ENCODE peak calls at places on chromosome 3, in eight cellular contexts. M is endodermal cell; S is pancreas; N is heart left ventricle; D is CD8-positive, alpha-beta memory T cell; Y is ovary; I is stomach; K is CD8-positive, alpha-beta T cell. T is an unnamed sample.

GRCh38 chr3:188568750-188569149 is 414.8 kb downstream of the LPP start:
- DNase-seq in N (no peak), D (peak), K (no peak), M (no peak), S (no peak), Y (no peak), I (no peak), T (no peak)

GRCh38 chr3:181512787-181513186 is 198.9 kb upstream of the SOX2 start:
- DNase-seq in N (no peak), Y (no peak), S (no peak), D (no peak), K (no peak), I (no peak), M (no peak), T (no peak)

GRCh38 chr3:117788086-117788485 is 1078.5 kb downstream of the TUSC7 start:
- DNase-seq in D (no peak), Y (no peak), M (no peak), N (no peak), K (no peak), S (no peak), I (peak), T (no peak)

GRCh38 chr3:174957081-174957480 is 97.9 kb downstream of the NAALADL2 start:
- DNase-seq in S (no peak), I (no peak), M (peak), K (no peak), Y (no peak), N (no peak), D (no peak), T (no peak)

GRCh38 chr3:181943285-181943684 is 231.6 kb downstream of the SOX2 start:
- DNase-seq in D (no peak), S (no peak), N (no peak), M (peak), I (no peak), Y (no peak), K (no peak), T (no peak)

GRCh38 chr3:138188013-138188352 is 882 bp downstream of the ARMC8 start:
- DNase-seq in D (no peak), N (no peak), M (no peak), S (no peak), I (no peak), Y (no peak), K (no peak), T (no peak)

GRCh38 chr3:72378287-72378686 is 470.0 kb downstream of the SHQ1 start:
- DNase-seq in I (no peak), Y (no peak), K (no peak), S (no peak), D (no peak), N (no peak), M (no peak), T (no peak)

GRCh38 chr3:45182915-45183881 is 37.0 kb upstream of the CDCP1 start:
- DNase-seq in S (peak), D (no peak), I (peak), N (no peak), M (peak), K (no peak), Y (no peak), T (peak)

GRCh38 chr3:74621581-74621980 is 7.1 kb upstream of the CNTN3 start:
- DNase-seq in S (no peak), M (no peak), N (no peak), I (no peak), K (no peak), D (no peak), Y (no peak), T (no peak)

GRCh38 chr3:126131881-126132750 is 48.2 kb upstream of the SLC41A3 start:
- DNase-seq in M (peak), I (peak), D (no peak), N (peak), S (peak), Y (peak), K (no peak), T (peak)

GRCh38 chr3:60917136-60917535 is 334.1 kb downstream of the FHIT start:
- DNase-seq in D (no peak), I (peak), M (no peak), K (no peak), Y (peak), N (peak), S (no peak), T (no peak)

GRCh38 chr3:100254168-100254777 is 6.5 kb upstream of the TBC1D23 start:
- DNase-seq in Y (peak), K (no peak), S (peak), M (peak), D (no peak), N (no peak), I (peak), T (peak)

GRCh38 chr3:197406266-197406665 is 107.9 kb upstream of the DLG1 start:
- DNase-seq in S (no peak), D (no peak), I (no peak), Y (peak), M (no peak), K (no peak), N (no peak), T (peak)

GRCh38 chr3:179069762-179070390 is 1.7 kb downstream of the ZMAT3 start:
- DNase-seq in K (no peak), S (no peak), M (no peak), N (no peak), I (no peak), D (no peak), Y (no peak), T (no peak)

GRCh38 chr3:53970656-53971055 is 79.0 kb upstream of the SELENOK start:
- DNase-seq in D (no peak), M (peak), N (no peak), K (no peak), S (no peak), I (no peak), Y (no peak), T (no peak)

GRCh38 chr3:83011471-83011870 is 1250.0 kb upstream of the GBE1 start:
- DNase-seq in D (no peak), K (no peak), I (no peak), N (no peak), M (no peak), Y (no peak), S (no peak), T (no peak)

GRCh38 chr3:71065764-71066013 is 517.8 kb downstream of the FOXP1 start:
- DNase-seq in K (no peak), M (no peak), D (no peak), S (no peak), N (no peak), I (no peak), Y (no peak), T (no peak)

GRCh38 chr3:186141776-186142175 is 32.9 kb upstream of the ETV5 start:
- DNase-seq in N (no peak), D (no peak), M (peak), S (no peak), Y (no peak), I (no peak), K (no peak), T (no peak)

GRCh38 chr3:126519506-126520455 is 2.2 kb upstream of the UROC1 start:
- DNase-seq in Y (no peak), K (no peak), I (no peak), D (no peak), N (peak), S (no peak), M (no peak), T (peak)

GRCh38 chr3:40754966-40755365 is 230.2 kb downstream of the ZNF621 start:
- DNase-seq in N (no peak), S (no peak), M (no peak), I (no peak), K (no peak), D (no peak), Y (no peak), T (no peak)

GRCh38 chr3:17801131-17801530 is 58.7 kb upstream of the TBC1D5 start:
- DNase-seq in S (no peak), K (no peak), M (no peak), D (no peak), I (no peak), N (no peak), Y (no peak), T (no peak)

GRCh38 chr3:66971245-66971644 is 26.9 kb upstream of the KBTBD8 start:
- DNase-seq in N (no peak), S (no peak), Y (no peak), D (no peak), K (no peak), M (no peak), I (no peak), T (no peak)

GRCh38 chr3:139318431-139318816 is 25.4 kb upstream of the MRPS22 start:
- DNase-seq in N (no peak), M (no peak), D (no peak), Y (no peak), I (no peak), K (no peak), S (no peak), T (no peak)

GRCh38 chr3:152183473-152183872 is 85.3 kb upstream of the MBNL1 start:
- DNase-seq in S (no peak), I (peak), N (no peak), Y (peak), M (peak), D (peak), K (no peak), T (no peak)

GRCh38 chr3:115626006-115626409 is 2.7 kb downstream of the GAP43 start:
- DNase-seq in D (no peak), S (no peak), K (no peak), M (peak), Y (no peak), N (no peak), I (no peak), T (no peak)
- H3K4me3 ChIP-seq in D (no peak), S (no peak), K (no peak), M (no peak), Y (no peak), N (no peak), I (no peak), T (no peak)

DNA sequence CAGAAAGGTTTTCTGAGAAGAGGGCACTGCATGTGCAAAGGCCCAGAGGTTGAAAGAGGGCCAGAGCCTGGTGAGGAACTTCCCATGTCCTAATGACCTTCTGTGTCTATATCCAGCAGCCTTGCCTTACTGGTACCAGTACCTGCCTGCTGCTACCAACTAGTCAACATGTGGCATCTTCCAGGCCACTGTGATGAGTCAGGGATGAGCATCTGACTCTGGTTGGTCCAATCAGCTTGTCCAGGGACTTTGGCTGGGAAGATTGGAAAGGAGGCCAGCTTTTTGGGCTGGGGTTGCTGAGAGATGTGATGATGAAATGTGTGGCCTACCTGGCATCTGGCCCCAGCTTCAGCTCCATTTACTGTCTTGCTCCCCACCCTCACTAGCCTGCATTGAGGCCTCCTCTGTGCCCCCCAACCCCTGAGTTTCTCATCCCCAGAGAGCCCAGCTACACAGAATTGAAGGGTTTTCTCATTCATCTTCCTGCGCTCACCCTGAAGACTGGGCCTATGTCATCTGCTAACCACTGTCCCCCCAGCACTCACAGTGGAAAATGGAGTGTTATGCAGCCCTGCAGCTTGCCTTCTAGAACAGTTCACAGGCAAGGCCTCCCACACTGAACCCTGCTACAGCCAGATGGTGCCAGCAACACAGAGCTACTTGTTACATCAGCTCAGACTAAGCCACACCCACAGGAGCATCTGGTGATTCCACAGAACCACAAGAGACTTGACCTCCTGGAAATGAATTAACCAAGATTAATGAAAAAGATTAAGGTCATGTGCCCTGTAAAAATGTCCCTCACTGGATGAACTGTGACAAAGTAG is 1.3 kb upstream of the TWF2 start:
- DNase-seq in S (peak), K (no peak), Y (peak), N (no peak), I (no peak), M (no peak), D (peak), T (peak)
- H3K27ac ChIP-seq in S (no peak), K (peak), Y (peak), N (peak), I (peak), M (peak), D (peak), T (peak)

GRCh38 chr3:13594146-13594545 is 45.2 kb downstream of the FBLN2 start:
- DNase-seq in Y (no peak), D (no peak), N (no peak), S (no peak), I (no peak), M (peak), K (no peak), T (no peak)

GRCh38 chr3:13593615-13594014 is 44.7 kb downstream of the FBLN2 start:
- DNase-seq in N (no peak), M (no peak), K (no peak), D (no peak), I (no peak), Y (no peak), S (no peak), T (no peak)

GRCh38 chr3:13588221-13588701 is 39.3 kb downstream of the FBLN2 start:
- DNase-seq in N (no peak), S (no peak), Y (no peak), K (no peak), M (peak), I (no peak), D (no peak), T (no peak)

GRCh38 chr3:13588971-13589370 is 40.0 kb downstream of the FBLN2 start:
- DNase-seq in K (no peak), N (no peak), M (no peak), I (no peak), D (no peak), S (no peak), Y (no peak), T (no peak)

DNA sequence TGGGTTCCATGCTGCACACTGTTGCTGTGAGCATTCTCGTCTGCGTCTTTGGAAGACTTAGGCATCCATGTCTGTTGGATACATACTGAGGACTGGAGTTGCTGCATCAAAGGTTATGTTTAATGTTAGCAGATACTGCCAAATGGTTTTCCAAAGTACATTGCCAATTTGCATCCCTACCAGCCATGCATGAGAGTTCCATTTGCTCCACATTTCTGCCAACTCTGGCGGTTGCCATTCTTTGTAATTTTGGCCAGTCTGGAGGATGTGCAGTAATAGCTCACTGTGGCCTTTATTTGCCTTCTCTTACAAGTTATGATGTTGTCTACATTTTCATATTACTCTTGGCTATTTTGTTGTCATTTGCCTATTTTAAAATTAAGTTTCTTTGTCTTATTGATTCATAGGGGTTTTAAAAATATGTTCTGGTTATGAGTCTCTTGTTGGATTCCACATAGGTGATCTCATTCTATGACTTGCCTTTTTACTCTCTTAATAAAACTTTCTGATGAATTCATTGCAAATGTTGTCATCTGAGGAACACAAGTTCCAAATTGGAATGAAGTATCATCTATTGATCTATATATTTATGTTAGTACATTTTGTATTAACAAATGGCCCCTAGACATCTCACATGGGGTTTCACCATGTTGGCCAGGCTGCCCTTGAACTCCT is 42.1 kb downstream of the FBLN2 start:
- DNase-seq in N (no peak), D (no peak), Y (no peak), M (no peak), K (no peak), S (no peak), I (no peak), T (no peak)
- H3K4me3 ChIP-seq in N (no peak), D (no peak), Y (no peak), M (no peak), K (no peak), S (no peak), I (no peak), T (no peak)

GRCh38 chr3:122627301-122627700 is 49.9 kb downstream of the PARP15 start:
- DNase-seq in N (no peak), S (no peak), D (no peak), I (no peak), K (no peak), Y (no peak), M (no peak), T (no peak)

GRCh38 chr3:122626515-122627180 is 49.2 kb downstream of the PARP15 start:
- DNase-seq in M (no peak), S (no peak), Y (no peak), K (no peak), N (no peak), D (no peak), I (no peak), T (no peak)

GRCh38 chr3:122628567-122628966 is 51.1 kb downstream of the PARP15 start:
- DNase-seq in S (no peak), Y (no peak), K (no peak), D (no peak), N (no peak), I (no peak), M (no peak), T (no peak)

GRCh38 chr3:122629763-122630162 is 50.9 kb upstream of the PARP14 start:
- DNase-seq in S (no peak), D (no peak), N (no peak), M (no peak), Y (no peak), K (no peak), I (no peak), T (no peak)
- H3K27ac ChIP-seq in S (no peak), D (no peak), N (no peak), M (no peak), Y (no peak), K (no peak), I (no peak), T (no peak)

GRCh38 chr3:172591171-172591605 is 68.0 kb upstream of the TNFSF10 start:
- DNase-seq in D (no peak), M (no peak), K (no peak), S (no peak), N (no peak), Y (no peak), I (no peak), T (no peak)

GRCh38 chr3:172586447-172586846 is 63.2 kb upstream of the TNFSF10 start:
- DNase-seq in M (no peak), D (no peak), Y (no peak), N (no peak), I (no peak), S (no peak), K (no peak), T (no peak)

GRCh38 chr3:172582712-172583111 is 59.5 kb upstream of the TNFSF10 start:
- DNase-seq in Y (no peak), K (no peak), M (no peak), I (no peak), S (no peak), N (no peak), D (no peak), T (no peak)

GRCh38 chr3:172581757-172582166 is 58.5 kb upstream of the TNFSF10 start:
- DNase-seq in Y (no peak), K (no peak), S (no peak), M (no peak), N (no peak), I (no peak), D (no peak), T (no peak)

DNA sequence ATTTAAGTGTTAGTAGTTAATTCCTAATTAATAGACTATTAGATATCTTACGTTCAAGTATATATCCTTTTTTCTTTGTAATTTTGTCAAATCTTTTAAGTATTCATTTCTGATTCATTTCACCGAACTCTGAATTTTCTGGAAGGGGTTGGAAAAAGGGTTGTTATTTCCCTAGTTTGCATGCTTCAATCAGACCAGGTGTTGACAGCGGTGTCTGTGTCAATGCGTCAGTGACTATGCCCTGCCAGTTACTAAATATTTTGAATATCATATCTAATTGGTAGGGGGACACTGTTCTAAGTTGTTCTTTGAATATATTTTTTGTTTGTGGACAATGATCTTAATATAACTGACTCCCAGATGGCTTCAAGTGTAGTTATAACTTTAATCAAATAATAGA is 62.7 kb upstream of the TNFSF10 start:
- DNase-seq in Y (no peak), M (no peak), K (no peak), S (no peak), D (no peak), N (no peak), I (no peak), T (no peak)
- H3K4me3 ChIP-seq in Y (no peak), M (no peak), K (no peak), S (no peak), D (no peak), N (no peak), I (no peak), T (peak)

GRCh38 chr3:158773166-158773565 is 28.7 kb upstream of the MFSD1 start:
- DNase-seq in S (no peak), I (no peak), N (no peak), D (no peak), Y (no peak), M (no peak), K (no peak), T (no peak)
- H3K27ac ChIP-seq in S (no peak), I (no peak), N (no peak), D (no peak), Y (no peak), M (no peak), K (no peak), T (peak)

GRCh38 chr3:107218864-107219269 is 158.4 kb upstream of the CCDC54 start:
- DNase-seq in S (no peak), Y (no peak), N (no peak), D (no peak), I (no peak), M (no peak), K (no peak), T (no peak)

GRCh38 chr3:107212709-107213664 is 164.3 kb upstream of the CCDC54 start:
- DNase-seq in Y (no peak), I (no peak), M (no peak), S (no peak), K (no peak), D (no peak), N (no peak), T (no peak)

GRCh38 chr3:107217161-107217560 is 160.1 kb upstream of the CCDC54 start:
- DNase-seq in S (no peak), I (no peak), K (no peak), D (no peak), Y (no peak), N (no peak), M (no peak), T (no peak)

GRCh38 chr3:107216229-107216628 is 161.0 kb upstream of the CCDC54 start:
- DNase-seq in S (no peak), I (no peak), Y (no peak), N (no peak), K (no peak), D (no peak), M (no peak), T (no peak)

GRCh38 chr3:107216711-107217110 is 160.5 kb upstream of the CCDC54 start:
- DNase-seq in Y (peak), D (no peak), N (no peak), M (no peak), K (no peak), I (no peak), S (no peak), T (no peak)
- H3K4me3 ChIP-seq in Y (no peak), D (no peak), N (no peak), M (no peak), K (no peak), I (no peak), S (no peak), T (no peak)

GRCh38 chr3:169869484-169870304 is at the start of gene LRRC31:
- DNase-seq in Y (no peak), M (no peak), S (no peak), N (no peak), D (no peak), K (no peak), I (no peak), T (no peak)
- H3K27ac ChIP-seq in Y (no peak), M (no peak), S (no peak), N (no peak), D (no peak), K (no peak), I (peak), T (no peak)